ENCODE peak calls at places on chromosomes 16 and 17, in six cellular contexts. J is stomach, V is transverse colon, N is HCT116, Q is prostate gland, Y is suprapubic skin. H is an unnamed sample. For H3K4me1, the result is how much of the 10 kb centered on the place peaks cover.

GRCh38 chr17:1179635-1180433 is at the start of gene ABR:
- DNase-seq in J (peak), V (peak), N (no peak), Q (peak), Y (peak), H (no peak)

GRCh38 chr17:53837131-53837530 is 14.4 kb downstream of the KIF2B start:
- DNase-seq in J (no peak), V (no peak), N (no peak), Q (no peak), Y (no peak), H (no peak)

GRCh38 chr16:10558746-10559641 is 21.4 kb downstream of the EMP2 start:
- DNase-seq in J (peak), V (peak), N (no peak), Q (peak), Y (peak), H (no peak)

GRCh38 chr16:68475071-68475470 is 26.8 kb upstream of the SMPD3 start:
- DNase-seq in J (no peak), V (no peak), N (no peak), Q (no peak), Y (no peak), H (no peak)

GRCh38 chr16:84455031-84455430 is 49.4 kb downstream of the MEAK7 start:
- DNase-seq in J (no peak), V (no peak), N (no peak), Q (no peak), Y (peak), H (no peak)

GRCh38 chr17:83162035-83162745 is 82.8 kb downstream of the METRNL start:
- DNase-seq in J (no peak), V (no peak), N (no peak), Q (no peak), Y (no peak), H (no peak)

GRCh38 chr16:83609178-83609577 is 198.6 kb upstream of the HSBP1 start:
- DNase-seq in J (no peak), V (no peak), N (no peak), Q (no peak), Y (no peak), H (peak)

GRCh38 chr16:69526831-69527655 is 38.7 kb upstream of the NFAT5 start:
- DNase-seq in J (no peak), V (no peak), N (no peak), Q (no peak), Y (no peak), H (no peak)

GRCh38 chr16:681746-682427 is 1.7 kb downstream of the STUB1 start:
- DNase-seq in J (no peak), V (no peak), N (no peak), Q (no peak), Y (no peak), H (no peak)

GRCh38 chr16:25192096-25192495 is 24.7 kb upstream of the AQP8 start:
- DNase-seq in J (no peak), V (no peak), N (no peak), Q (no peak), Y (no peak), H (no peak)

GRCh38 chr17:48240562-48241130 is 133.1 kb downstream of the SNX11 start:
- DNase-seq in J (no peak), V (no peak), N (peak), Q (no peak), Y (no peak), H (no peak)

GRCh38 chr16:79182618-79183017 is 417.9 kb downstream of the MAF start:
- DNase-seq in J (no peak), V (no peak), N (no peak), Q (no peak), Y (no peak), H (no peak)

GRCh38 chr16:79838860-79839259 is 238.3 kb upstream of the MAF start:
- DNase-seq in J (no peak), V (no peak), N (no peak), Q (no peak), Y (no peak), H (no peak)

GRCh38 chr17:75980188-75981018 is 1.4 kb downstream of the TEN1 start:
- DNase-seq in J (no peak), V (no peak), N (no peak), Q (no peak), Y (no peak), H (no peak)

GRCh38 chr16:75679366-75679765 is 2.6 kb upstream of the CPHXL2 start:
- DNase-seq in J (no peak), V (no peak), N (no peak), Q (no peak), Y (no peak), H (no peak)

GRCh38 chr16:67000384-67001158 is 12.2 kb downstream of the CES4A start:
- DNase-seq in J (peak), V (peak), N (no peak), Q (peak), Y (no peak), H (no peak)

GRCh38 chr16:57032931-57033330 is 43.6 kb downstream of the NLRC5 start:
- DNase-seq in J (no peak), V (no peak), N (no peak), Q (no peak), Y (no peak), H (no peak)

GRCh38 chr17:66538776-66539175 is 236.4 kb downstream of the PRKCA start:
- DNase-seq in J (no peak), V (no peak), N (no peak), Q (no peak), Y (no peak), H (no peak)

GRCh38 chr16:75320435-75320834 is 69.0 kb upstream of the BCAR1 start:
- DNase-seq in J (no peak), V (no peak), N (no peak), Q (no peak), Y (no peak), H (no peak)

GRCh38 chr16:30430428-30430970 is 669 bp upstream of the DCTPP1 start:
- DNase-seq in J (no peak), V (no peak), N (no peak), Q (no peak), Y (no peak), H (no peak)

GRCh38 chr16:67395458-67396158 is 2.3 kb upstream of the TPPP3 start:
- DNase-seq in J (no peak), V (no peak), N (no peak), Q (no peak), Y (no peak), H (no peak)

GRCh38 chr17:54085934-54086333 is 263.2 kb downstream of the KIF2B start:
- DNase-seq in J (no peak), V (no peak), N (no peak), Q (no peak), Y (no peak), H (no peak)

GRCh38 chr16:24002619-24003018 is 166.8 kb downstream of the PRKCB start:
- DNase-seq in J (no peak), V (no peak), N (no peak), Q (no peak), Y (no peak), H (no peak)

GRCh38 chr16:80924372-80924978 is 82.2 kb downstream of the CMC2 start:
- DNase-seq in J (peak), V (peak), N (peak), Q (peak), Y (no peak), H (no peak)

DNA sequence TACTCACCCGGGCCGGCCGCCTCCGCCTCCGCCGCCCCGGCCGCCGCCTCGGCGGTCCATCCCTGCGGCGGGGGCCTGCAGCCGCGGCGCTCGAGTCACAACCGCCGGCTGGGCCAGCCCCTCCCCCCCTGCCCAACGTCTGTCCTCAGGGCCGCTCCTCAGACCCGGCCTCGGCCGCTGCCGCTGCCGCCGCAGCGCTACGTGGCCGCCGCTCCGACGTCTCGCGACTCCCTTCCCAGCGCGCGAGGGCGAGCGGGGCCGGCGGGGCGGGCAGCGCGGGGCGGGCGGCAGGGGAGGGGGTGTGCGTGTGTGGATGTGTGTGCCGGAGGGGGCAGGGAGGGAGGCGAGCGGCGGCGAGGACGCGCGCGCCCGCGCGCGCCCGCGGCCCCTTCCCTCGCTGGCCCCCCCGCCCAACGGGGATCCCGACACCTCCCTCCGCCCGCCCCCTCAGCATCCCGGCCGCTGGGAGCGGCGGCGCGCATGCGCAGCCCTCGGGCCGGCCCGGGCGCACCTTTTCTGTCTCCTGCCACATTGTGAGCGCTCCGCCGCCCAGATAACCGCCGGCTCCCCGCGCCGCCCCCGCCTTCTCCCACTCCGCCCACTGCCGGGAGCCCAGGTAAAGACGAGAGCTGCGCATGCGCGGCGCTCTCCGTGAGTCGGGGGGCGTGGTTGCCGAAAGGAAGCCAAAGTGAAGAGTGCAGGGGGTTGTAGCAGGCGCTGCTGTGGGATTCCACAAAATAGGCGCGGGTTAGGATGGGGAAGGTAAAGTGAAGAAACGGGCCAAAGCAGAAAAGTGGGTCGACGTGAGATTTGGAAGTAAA is at the start of gene ZNF652:
- DNase-seq in J (peak), V (peak), N (peak), Q (peak), Y (peak), H (peak)
- TF ChIP-seq POLR2AphosphoS5 in J (peak), V (peak), N (peak), Q (peak), Y (no peak), H (peak)

GRCh38 chr17:40022961-40023541 is 7.8 kb downstream of the CSF3 start:
- DNase-seq in J (peak), V (peak), N (no peak), Q (peak), Y (no peak), H (no peak)
- H3K4me1 ChIP-seq in J (half or more), V (under half), N (under half), Q (under half), Y (under half), H (half or more)

GRCh38 chr17:63848834-63849689 is 6.6 kb upstream of the SMARCD2 start:
- DNase-seq in J (peak), V (peak), N (peak), Q (peak), Y (peak), H (peak)
- TF ChIP-seq POLR2AphosphoS5 in J (peak), V (no peak), N (peak), Q (peak), Y (peak), H (peak)

DNA sequence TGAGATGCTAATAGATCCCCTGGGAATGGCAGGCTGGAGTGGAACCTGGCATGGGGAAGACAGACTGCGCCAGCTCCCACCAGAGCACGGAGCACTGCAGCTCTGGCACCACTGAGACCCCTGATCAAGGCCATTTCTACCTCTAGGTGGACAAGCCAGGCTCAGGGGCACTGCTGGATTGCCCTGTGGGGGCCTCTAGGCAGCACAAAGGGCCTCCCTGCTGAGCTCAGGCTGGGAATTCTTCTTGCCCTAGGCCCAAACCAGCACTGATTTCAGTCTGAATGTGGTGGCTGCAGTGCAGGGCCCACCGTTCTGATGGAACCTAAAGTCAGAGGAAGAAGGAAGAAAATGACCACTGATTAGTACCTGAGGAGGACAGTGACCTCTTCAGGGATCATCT is 74.2 kb upstream of the CRHR1 start:
- DNase-seq in J (no peak), V (no peak), N (no peak), Q (no peak), Y (no peak), H (no peak)
- H3K4me1 ChIP-seq in J (under half), V (under half), N (under half), Q (under half), Y (under half), H (under half)

GRCh38 chr17:7834554-7834890 is 505 bp downstream of the KDM6B start:
- DNase-seq in J (peak), V (peak), N (no peak), Q (peak), Y (no peak), H (peak)
- TF ChIP-seq POLR2AphosphoS5 in J (no peak), V (no peak), N (no peak), Q (no peak), Y (no peak), H (no peak)

GRCh38 chr16:87443031-87443430 is 49.8 kb downstream of the ZCCHC14 start:
- DNase-seq in J (no peak), V (no peak), N (no peak), Q (no peak), Y (no peak), H (no peak)

GRCh38 chr16:87439926-87440325 is 47.8 kb downstream of the MAP1LC3B start:
- DNase-seq in J (no peak), V (no peak), N (no peak), Q (no peak), Y (no peak), H (no peak)

GRCh38 chr16:87441886-87442580 is 49.9 kb downstream of the MAP1LC3B start:
- DNase-seq in J (no peak), V (no peak), N (no peak), Q (no peak), Y (no peak), H (no peak)

GRCh38 chr16:87443964-87444363 is 48.9 kb downstream of the ZCCHC14 start:
- DNase-seq in J (no peak), V (no peak), N (no peak), Q (no peak), Y (no peak), H (no peak)

GRCh38 chr16:87442581-87442966 is 50.2 kb downstream of the ZCCHC14 start:
- DNase-seq in J (no peak), V (no peak), N (no peak), Q (no peak), Y (no peak), H (no peak)
- H3K4me1 ChIP-seq in J (under half), V (under half), N (under half), Q (under half), Y (under half), H (under half)

GRCh38 chr17:14737984-14738651 is 437.2 kb downstream of the HS3ST3B1 start:
- DNase-seq in J (peak), V (peak), N (no peak), Q (peak), Y (peak), H (peak)
- TF ChIP-seq POLR2AphosphoS5 in J (peak), V (no peak), N (no peak), Q (peak), Y (peak), H (no peak)

GRCh38 chr17:17710728-17711541 is 29.7 kb downstream of the RAI1 start:
- DNase-seq in J (peak), V (peak), N (peak), Q (peak), Y (no peak), H (no peak)
- H3K4me1 ChIP-seq in J (half or more), V (under half), N (half or more), Q (under half), Y (under half), H (half or more)